ENCODE peak calls at places on chromosome 4, in seven cellular contexts. Q, G, B, U, C, Z and O are unnamed samples.

GRCh38 chr4:89303177-89303576 is 4.4 kb downstream of the GPRIN3 start:
- DNase-seq in B (no peak), Z (no peak), U (no peak), G (no peak), Q (no peak), C (no peak), O (no peak)

GRCh38 chr4:116233971-116234370 is 851.4 kb downstream of the TRAM1L1 start:
- DNase-seq in Q (no peak), C (no peak), G (no peak), U (no peak), B (no peak), Z (no peak), O (no peak)

GRCh38 chr4:104971458-104971857 is 175.2 kb upstream of the TET2 start:
- DNase-seq in U (no peak), Z (no peak), Q (no peak), G (no peak), B (no peak), C (no peak), O (no peak)

GRCh38 chr4:137510866-137511265 is 21.4 kb downstream of the PCDH18 start:
- DNase-seq in B (peak), G (peak), Z (no peak), Q (peak), U (no peak), C (peak), O (no peak)

GRCh38 chr4:3314706-3315260 is 22.0 kb downstream of the RGS12 start:
- DNase-seq in B (peak), C (no peak), U (no peak), G (no peak), Z (no peak), Q (no peak), O (no peak)

GRCh38 chr4:26139310-26139924 is 181.4 kb upstream of the RBPJ start:
- DNase-seq in B (no peak), C (no peak), Z (no peak), U (no peak), G (peak), Q (no peak), O (no peak)

GRCh38 chr4:21976166-21976565 is 27.6 kb upstream of the KCNIP4 start:
- DNase-seq in B (no peak), G (no peak), Z (no peak), U (no peak), Q (no peak), C (no peak), O (no peak)

GRCh38 chr4:101418055-101418454 is 70.7 kb upstream of the PPP3CA start:
- DNase-seq in B (no peak), Q (peak), Z (no peak), G (peak), U (no peak), C (peak), O (no peak)

GRCh38 chr4:67437974-67438713 is 107.2 kb downstream of the CENPC start:
- DNase-seq in C (peak), B (no peak), U (no peak), Q (peak), G (peak), Z (no peak), O (no peak)

GRCh38 chr4:48350871-48351270 is 9.5 kb downstream of the SLAIN2 start:
- DNase-seq in Q (no peak), G (no peak), C (no peak), U (no peak), Z (no peak), B (no peak), O (no peak)

GRCh38 chr4:56345461-56345860 is 41.8 kb downstream of the AASDH start:
- DNase-seq in Z (no peak), Q (no peak), B (no peak), C (no peak), U (no peak), G (no peak), O (no peak)

GRCh38 chr4:10117424-10118354 is 1.1 kb upstream of the WDR1 start:
- DNase-seq in Q (peak), C (peak), U (no peak), Z (no peak), B (no peak), G (peak), O (no peak)

GRCh38 chr4:147407261-147408045 is 73.4 kb upstream of the EDNRA start:
- DNase-seq in U (no peak), Z (peak), B (no peak), Q (peak), G (peak), C (peak), O (no peak)

GRCh38 chr4:87360338-87360935 is 30.6 kb downstream of the HSD17B11 start:
- DNase-seq in B (no peak), G (no peak), U (no peak), C (no peak), Q (no peak), Z (no peak), O (no peak)

GRCh38 chr4:98659106-98659592 is 738 bp upstream of the TSPAN5 start:
- DNase-seq in G (peak), B (no peak), Z (no peak), C (peak), U (no peak), Q (peak), O (no peak)

GRCh38 chr4:26330946-26331345 is 10.1 kb downstream of the RBPJ start:
- DNase-seq in C (peak), G (no peak), U (no peak), B (no peak), Q (no peak), Z (no peak), O (no peak)

GRCh38 chr4:3780347-3781171 is 14.4 kb downstream of the ADRA2C start:
- DNase-seq in Z (no peak), B (peak), C (no peak), Q (no peak), U (no peak), G (no peak), O (no peak)

GRCh38 chr4:119549639-119550038 is 79.0 kb downstream of the PDE5A start:
- DNase-seq in G (no peak), B (no peak), Z (no peak), U (no peak), C (no peak), Q (no peak), O (no peak)
- TF ChIP-seq CTCF in G (no peak), B (no peak), Z (no peak), U (no peak), C (no peak), Q (no peak), O (no peak)

DNA sequence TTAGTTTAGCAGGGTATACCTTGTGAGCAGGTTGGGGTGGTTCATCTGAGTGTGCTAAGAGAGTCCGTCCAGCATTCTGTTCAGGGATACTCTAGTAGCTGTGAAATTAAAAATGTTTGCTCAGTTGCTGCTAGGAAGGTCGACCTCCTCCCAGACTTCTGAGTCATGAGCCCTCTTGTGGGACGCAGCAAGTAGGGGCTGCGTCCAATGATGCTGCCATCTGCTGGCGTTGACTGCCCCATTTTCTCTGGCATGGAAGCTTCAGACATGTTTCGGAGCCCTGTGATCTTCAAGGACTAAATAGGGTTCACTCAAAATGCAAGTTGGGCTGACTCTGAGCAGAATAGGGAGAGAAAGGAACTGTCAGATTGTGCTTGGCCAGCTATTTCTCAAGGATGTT is 201.0 kb upstream of the ARSJ start:
- DNase-seq in Q (peak), Z (peak), B (peak), G (peak), U (peak), C (peak), O (no peak)
- TF ChIP-seq CTCF in Q (peak), Z (peak), B (peak), G (peak), U (peak), C (peak), O (peak)

DNA sequence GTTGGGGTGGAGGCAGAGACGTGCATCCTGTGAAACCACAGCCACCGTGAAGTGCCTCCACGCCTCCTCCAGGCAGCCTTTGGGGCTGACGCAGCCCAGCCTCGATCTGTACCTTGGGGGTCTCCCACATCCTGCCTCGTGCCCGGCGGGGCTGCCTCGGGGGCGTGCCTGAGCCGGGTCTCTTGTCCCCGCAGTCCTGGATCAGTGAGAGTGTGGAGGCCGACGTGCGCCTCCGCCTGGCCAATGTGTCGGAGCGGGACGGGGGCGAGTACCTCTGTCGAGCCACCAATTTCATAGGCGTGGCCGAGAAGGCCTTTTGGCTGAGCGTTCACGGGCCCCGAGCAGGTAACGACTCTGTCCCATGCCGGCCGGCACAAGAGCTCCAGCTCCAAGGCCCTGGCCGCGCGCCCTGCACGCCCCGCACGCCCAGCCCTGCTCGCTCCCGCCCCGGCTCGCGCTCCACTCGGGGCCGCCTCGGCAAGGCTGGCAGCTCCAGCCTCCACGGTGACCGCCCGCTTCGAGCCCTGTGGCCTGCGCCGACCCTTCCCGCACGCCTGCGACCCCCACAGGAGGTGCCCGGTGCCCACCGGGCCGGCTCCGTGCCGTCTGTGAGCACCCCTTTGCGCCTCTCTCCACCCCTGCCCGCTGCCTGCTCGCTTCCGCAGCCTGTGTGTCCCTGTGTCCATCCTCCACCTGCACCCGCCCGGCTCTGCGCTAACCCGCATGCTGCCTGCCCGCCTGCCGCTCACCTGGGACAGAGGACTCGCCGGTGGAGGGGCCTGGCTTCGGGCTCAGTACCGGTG is 9.8 kb downstream of the FGFR3 start:
- DNase-seq in G (no peak), Q (no peak), Z (no peak), B (no peak), C (no peak), U (no peak), O (no peak)
- TF ChIP-seq CTCF in G (no peak), Q (no peak), Z (no peak), B (no peak), C (no peak), U (no peak), O (no peak)

DNA sequence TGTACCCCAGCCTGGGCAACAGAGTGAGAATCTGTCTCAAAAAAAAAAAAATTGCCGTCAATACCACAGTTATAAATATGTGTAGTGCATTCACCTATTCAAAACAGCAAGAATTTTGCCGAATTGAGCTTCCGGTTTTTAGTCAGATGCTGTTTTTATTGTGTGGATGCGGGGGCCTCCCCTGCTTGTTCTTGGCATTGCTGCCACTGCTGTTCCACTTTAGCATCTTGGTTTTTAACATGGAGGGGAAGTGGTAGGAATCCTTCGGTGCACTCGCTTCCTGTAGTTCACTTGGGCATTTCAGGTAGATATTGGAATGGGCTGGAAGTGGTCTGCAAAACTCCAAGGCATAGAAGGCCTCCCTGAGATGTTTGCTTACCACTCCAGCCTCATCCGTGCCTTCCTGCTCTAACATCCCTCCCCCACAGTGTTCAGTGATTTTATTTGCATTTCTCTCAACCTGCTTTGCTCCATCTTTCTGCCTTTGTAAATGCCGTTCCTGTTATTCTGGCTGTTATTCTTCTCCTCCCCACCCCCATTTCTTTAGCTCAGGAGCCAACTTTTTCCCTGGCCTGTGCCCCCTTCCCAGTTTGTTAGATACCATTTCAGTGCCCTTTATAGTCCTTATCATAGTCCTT is 25.5 kb downstream of the MOB1B start:
- DNase-seq in U (no peak), Z (no peak), C (no peak), Q (no peak), B (no peak), G (no peak), O (no peak)
- TF ChIP-seq CTCF in U (no peak), Z (no peak), C (no peak), Q (no peak), B (no peak), G (no peak), O (no peak)

DNA sequence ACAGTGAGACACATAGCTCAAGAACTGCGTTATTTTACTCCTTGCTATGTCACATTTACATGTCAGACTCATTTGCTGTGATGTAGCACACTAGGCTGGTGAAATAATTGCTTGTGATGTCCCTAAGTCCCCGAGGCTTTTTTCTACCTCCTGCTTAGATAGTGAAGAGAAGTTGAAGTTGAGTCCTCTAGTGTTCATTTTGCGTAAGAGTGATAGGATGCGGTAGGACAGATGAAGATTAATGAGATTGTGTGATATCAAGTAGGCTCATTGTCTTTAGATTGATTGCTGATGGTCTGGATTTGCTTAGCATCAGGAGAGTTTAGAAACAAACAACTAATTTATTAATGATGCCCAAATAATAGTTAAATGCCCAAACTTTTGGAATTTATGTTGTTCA is 173.6 kb upstream of the NUDT6 start:
- DNase-seq in Q (peak), B (no peak), U (no peak), G (no peak), C (no peak), Z (no peak), O (no peak)
- TF ChIP-seq CTCF in Q (peak), B (peak), U (peak), G (no peak), C (no peak), Z (no peak), O (peak)

GRCh38 chr4:129358571-129358970 is 262.6 kb downstream of the C4orf33 start:
- DNase-seq in B (no peak), Z (no peak), G (peak), Q (peak), C (peak), U (no peak), O (no peak)

GRCh38 chr4:129364747-129365452 is 268.9 kb downstream of the C4orf33 start:
- DNase-seq in U (no peak), C (no peak), Z (no peak), B (no peak), G (no peak), Q (no peak), O (no peak)

DNA sequence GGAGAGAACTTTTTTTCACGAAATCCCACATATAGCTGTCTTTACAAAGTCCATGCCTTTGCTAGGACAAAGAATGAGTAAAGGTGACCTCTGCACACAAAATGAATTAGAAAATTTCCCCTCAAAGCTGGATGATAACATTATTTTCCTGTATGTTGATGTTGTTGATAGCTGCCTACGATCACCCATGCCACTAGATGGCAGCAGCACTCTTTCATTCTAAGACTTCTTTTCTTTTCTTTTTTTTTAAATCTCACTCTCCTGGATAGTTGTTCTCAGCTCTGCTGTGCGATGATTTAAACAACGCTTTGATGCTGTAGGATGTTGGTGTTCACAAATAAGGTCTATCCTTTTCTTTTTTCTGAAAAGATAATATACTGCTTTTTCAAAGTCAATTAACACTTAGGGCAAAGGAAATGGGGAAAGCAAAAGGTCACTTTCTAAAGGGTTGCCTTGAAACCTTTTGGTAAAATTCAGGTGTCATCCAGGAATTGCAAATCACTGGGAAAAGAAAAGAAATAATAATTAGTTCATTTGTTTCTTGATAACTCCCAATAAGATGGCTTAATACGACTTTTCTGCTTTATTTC is 266.8 kb downstream of the C4orf33 start:
- DNase-seq in B (peak), Z (peak), G (peak), U (peak), Q (peak), C (peak), O (peak)
- TF ChIP-seq CTCF in B (peak), Z (peak), G (peak), U (peak), Q (peak), C (peak), O (peak)